ENCODE peak calls at places on chromosome 19, in eight cellular contexts. One of them, this sample, is unnamed.

GRCh38 chr19:1085676-1086442 is 9.3 kb downstream of the POLR2E start:
- DNase-seq in suprapubic skin: no peak
- DNase-seq in NCI-H345: no peak
- DNase-seq in NB4: no peak
- DNase-seq in NAMALWA: no peak
- DNase-seq in endothelial cell: no peak
- DNase-seq in psoas muscle: no peak
- DNase-seq in gastrocnemius medialis: no peak
- DNase-seq in this sample: no peak

GRCh38 chr19:16573296-16573695 is 1.1 kb upstream of the SLC35E1 start:
- DNase-seq in suprapubic skin: no peak
- DNase-seq in NCI-H345: no peak
- DNase-seq in NB4: no peak
- DNase-seq in NAMALWA: no peak
- DNase-seq in endothelial cell: no peak
- DNase-seq in psoas muscle: no peak
- DNase-seq in gastrocnemius medialis: no peak
- DNase-seq in this sample: no peak

GRCh38 chr19:46975918-46976782 is 43.5 kb upstream of the NPAS1 start:
- DNase-seq in suprapubic skin: peak
- DNase-seq in NCI-H345: no peak
- DNase-seq in NB4: no peak
- DNase-seq in NAMALWA: no peak
- DNase-seq in endothelial cell: no peak
- DNase-seq in psoas muscle: peak
- DNase-seq in gastrocnemius medialis: peak
- DNase-seq in this sample: peak

GRCh38 chr19:55433292-55433691 is 9.8 kb downstream of the SHISA7 start:
- DNase-seq in suprapubic skin: no peak
- DNase-seq in NCI-H345: no peak
- DNase-seq in NB4: no peak
- DNase-seq in NAMALWA: no peak
- DNase-seq in endothelial cell: no peak
- DNase-seq in psoas muscle: no peak
- DNase-seq in gastrocnemius medialis: no peak
- DNase-seq in this sample: no peak

GRCh38 chr19:31378404-31378803 is 29.2 kb upstream of the TSHZ3 start:
- DNase-seq in suprapubic skin: no peak
- DNase-seq in NCI-H345: no peak
- DNase-seq in NB4: no peak
- DNase-seq in NAMALWA: no peak
- DNase-seq in endothelial cell: no peak
- DNase-seq in psoas muscle: peak
- DNase-seq in gastrocnemius medialis: no peak
- DNase-seq in this sample: no peak

GRCh38 chr19:31448221-31448657 is 99.0 kb upstream of the TSHZ3 start:
- DNase-seq in suprapubic skin: peak
- DNase-seq in NCI-H345: no peak
- DNase-seq in NB4: no peak
- DNase-seq in NAMALWA: no peak
- DNase-seq in endothelial cell: no peak
- DNase-seq in psoas muscle: peak
- DNase-seq in gastrocnemius medialis: peak
- DNase-seq in this sample: no peak

GRCh38 chr19:17058236-17058635 is 17.0 kb downstream of the HAUS8 start:
- DNase-seq in suprapubic skin: no peak
- DNase-seq in NCI-H345: no peak
- DNase-seq in NB4: no peak
- DNase-seq in NAMALWA: no peak
- DNase-seq in endothelial cell: no peak
- DNase-seq in psoas muscle: no peak
- DNase-seq in gastrocnemius medialis: no peak
- DNase-seq in this sample: no peak

GRCh38 chr19:10114651-10115391 is 3.3 kb downstream of the P2RY11 start:
- DNase-seq in suprapubic skin: no peak
- DNase-seq in NCI-H345: no peak
- DNase-seq in NB4: peak
- DNase-seq in NAMALWA: no peak
- DNase-seq in endothelial cell: no peak
- DNase-seq in psoas muscle: no peak
- DNase-seq in gastrocnemius medialis: no peak
- DNase-seq in this sample: no peak

GRCh38 chr19:42311612-42312160 is 1.4 kb upstream of the TMEM145 start:
- DNase-seq in suprapubic skin: no peak
- DNase-seq in NCI-H345: no peak
- DNase-seq in NB4: no peak
- DNase-seq in NAMALWA: peak
- DNase-seq in endothelial cell: no peak
- DNase-seq in psoas muscle: no peak
- DNase-seq in gastrocnemius medialis: no peak
- DNase-seq in this sample: peak

GRCh38 chr19:23093832-23094231 is 23.0 kb upstream of the ZNF730 start:
- DNase-seq in suprapubic skin: no peak
- DNase-seq in NCI-H345: no peak
- DNase-seq in NB4: peak
- DNase-seq in NAMALWA: no peak
- DNase-seq in endothelial cell: no peak
- DNase-seq in psoas muscle: no peak
- DNase-seq in gastrocnemius medialis: no peak
- DNase-seq in this sample: no peak

GRCh38 chr19:39119830-39120229 is 5.8 kb upstream of the PAK4 start:
- DNase-seq in suprapubic skin: no peak
- DNase-seq in NCI-H345: no peak
- DNase-seq in NB4: no peak
- DNase-seq in NAMALWA: no peak
- DNase-seq in endothelial cell: no peak
- DNase-seq in psoas muscle: no peak
- DNase-seq in gastrocnemius medialis: no peak
- DNase-seq in this sample: no peak